ENCODE peak calls at places on chromosomes 12 and 14, in five cellular contexts. Z is nucleus accumbens, Q is iPS-NIHi11, M is sigmoid colon, K is posterior cingulate gyrus. T is an unnamed sample.

GRCh38 chr14:58712357-58712756 is 74.6 kb downstream of the DACT1 start:
- DNase-seq in Z (no peak), Q (no peak), M (no peak), K (no peak), T (no peak)

GRCh38 chr12:94570161-94570560 is 80.2 kb downstream of the TMCC3 start:
- DNase-seq in Z (no peak), Q (no peak), M (no peak), K (no peak), T (no peak)

GRCh38 chr12:117101953-117102833 is 3.0 kb upstream of the TESC start:
- DNase-seq in Z (no peak), Q (no peak), M (no peak), K (no peak), T (no peak)

GRCh38 chr14:65588426-65589140 is 176.1 kb downstream of the FUT8 start:
- DNase-seq in Z (no peak), Q (no peak), M (no peak), K (no peak), T (no peak)

GRCh38 chr12:32595251-32595650 is 83.8 kb upstream of the DNM1L start:
- DNase-seq in Z (no peak), Q (no peak), M (no peak), K (no peak), T (no peak)

GRCh38 chr14:95293474-95293873 is 26.2 kb downstream of the CLMN start:
- DNase-seq in Z (no peak), Q (no peak), M (no peak), K (no peak), T (no peak)

GRCh38 chr12:104347374-104348075 is 44.0 kb downstream of the EID3 start:
- DNase-seq in Z (no peak), Q (no peak), M (no peak), K (no peak), T (no peak)

GRCh38 chr12:43921666-43922337 is 85.9 kb downstream of the TMEM117 start:
- DNase-seq in Z (no peak), Q (peak; percentile 42), M (no peak), K (no peak), T (no peak)

GRCh38 chr14:20989787-20990600 is at the start of gene METTL17:
- DNase-seq in Z (peak; percentile 91), Q (peak; percentile 92), M (peak; percentile 98), K (peak; percentile 91), T (peak; percentile 89)

GRCh38 chr12:104226672-104227071 is 11.1 kb downstream of the TXNRD1 start:
- DNase-seq in Z (no peak), Q (no peak), M (no peak), K (no peak), T (no peak)

GRCh38 chr12:126454581-126454980 is 1389.3 kb downstream of the AACS start:
- DNase-seq in Z (no peak), Q (no peak), M (no peak), K (no peak), T (no peak)

GRCh38 chr12:101962486-101962885 is 85.1 kb downstream of the DRAM1 start:
- DNase-seq in Z (no peak), Q (no peak), M (no peak), K (no peak), T (no peak)

GRCh38 chr14:90319173-90319572 is 12.6 kb downstream of the NRDE2 start:
- DNase-seq in Z (no peak), Q (no peak), M (no peak), K (no peak), T (no peak)

GRCh38 chr14:100012478-100012925 is 52.7 kb upstream of the EVL start:
- DNase-seq in Z (no peak), Q (no peak), M (no peak), K (no peak), T (no peak)

GRCh38 chr14:35558680-35559079 is 24.7 kb downstream of the INSM2 start:
- DNase-seq in Z (peak; percentile 11), Q (peak; percentile 17), M (no peak), K (no peak), T (no peak)

GRCh38 chr12:91677556-91677955 is 468.1 kb downstream of the BTG1 start:
- DNase-seq in Z (no peak), Q (no peak), M (no peak), K (no peak), T (no peak)

GRCh38 chr12:70722584-70723343 is 85.5 kb upstream of the PTPRB start:
- DNase-seq in Z (no peak), Q (no peak), M (no peak), K (no peak), T (no peak)

GRCh38 chr12:89059721-89060120 is 292.6 kb downstream of the DUSP6 start:
- DNase-seq in Z (no peak), Q (no peak), M (no peak), K (no peak), T (no peak)

GRCh38 chr12:71415336-71416231 is 24.0 kb upstream of the LGR5 start:
- DNase-seq in Z (peak; percentile 7), Q (peak; percentile 63), M (no peak), K (no peak), T (no peak)

GRCh38 chr12:123952037-123952436 is 20.6 kb downstream of the CCDC92 start:
- DNase-seq in Z (no peak), Q (no peak), M (no peak), K (no peak), T (no peak)

GRCh38 chr14:21231020-21231652 is 38.1 kb downstream of the HNRNPC start:
- DNase-seq in Z (no peak), Q (no peak), M (no peak), K (no peak), T (no peak)

GRCh38 chr14:91123201-91123600 is 9.3 kb downstream of the DGLUCY start:
- DNase-seq in Z (no peak), Q (no peak), M (peak; percentile 85), K (no peak), T (no peak)

GRCh38 chr14:37466623-37467088 is 128.4 kb downstream of the FOXA1 start:
- DNase-seq in Z (no peak), Q (no peak), M (no peak), K (no peak), T (no peak)

GRCh38 chr12:113778432-113779128 is 187.5 kb downstream of the RBM19 start:
- DNase-seq in Z (no peak), Q (peak; percentile 61), M (no peak), K (no peak), T (no peak)

GRCh38 chr14:52069617-52070431 is 965 bp upstream of the NID2 start:
- DNase-seq in Z (no peak), Q (peak; percentile 29), M (peak; percentile 82), K (no peak), T (no peak)

GRCh38 chr12:65937181-65937641 is 112.9 kb downstream of the HMGA2 start:
- DNase-seq in Z (no peak), Q (no peak), M (no peak), K (no peak), T (no peak)

GRCh38 chr12:127987199-127987901 is 279.6 kb upstream of the TMEM132C start:
- DNase-seq in Z (no peak), Q (no peak), M (no peak), K (no peak), T (no peak)

GRCh38 chr12:47819902-47820630 is at the start of gene HDAC7:
- DNase-seq in Z (peak; percentile 79), Q (peak; percentile 95), M (peak; percentile 96), K (peak; percentile 64), T (peak; percentile 92)

T was measured in Peyer's patch.